ENCODE peak calls at places on chromosomes 7 and 10, in six cellular contexts. One of them, this sample, is unnamed.

GRCh38 chr7:138889982-138890381 is 91.2 kb downstream of the KIAA1549 start:
- DNase-seq in psoas muscle: no peak
- DNase-seq in GM13976: no peak
- DNase-seq in endothelial cell: no peak
- DNase-seq in fibroblast of mammary gland: no peak
- DNase-seq in dorsolateral prefrontal cortex: no peak
- DNase-seq in this sample: no peak

GRCh38 chr7:91420606-91421390 is 156.6 kb downstream of the FZD1 start:
- DNase-seq in psoas muscle: no peak
- DNase-seq in GM13976: no peak
- DNase-seq in endothelial cell: no peak
- DNase-seq in fibroblast of mammary gland: no peak
- DNase-seq in dorsolateral prefrontal cortex: no peak
- DNase-seq in this sample: no peak

GRCh38 chr10:89478085-89478738 is 57.2 kb downstream of the SLC16A12 start:
- DNase-seq in psoas muscle: no peak
- DNase-seq in GM13976: peak; percentile 35
- DNase-seq in endothelial cell: no peak
- DNase-seq in fibroblast of mammary gland: no peak
- DNase-seq in dorsolateral prefrontal cortex: no peak
- DNase-seq in this sample: no peak

GRCh38 chr10:11180228-11180627 is 162.6 kb downstream of the CELF2 start:
- DNase-seq in psoas muscle: no peak
- DNase-seq in GM13976: no peak
- DNase-seq in endothelial cell: no peak
- DNase-seq in fibroblast of mammary gland: no peak
- DNase-seq in dorsolateral prefrontal cortex: no peak
- DNase-seq in this sample: no peak

GRCh38 chr7:88009651-88010050 is 75.6 kb downstream of the ADAM22 start:
- DNase-seq in psoas muscle: no peak
- DNase-seq in GM13976: no peak
- DNase-seq in endothelial cell: no peak
- DNase-seq in fibroblast of mammary gland: no peak
- DNase-seq in dorsolateral prefrontal cortex: no peak
- DNase-seq in this sample: no peak

GRCh38 chr7:134476044-134476443 is 17.1 kb upstream of the AKR1B1 start:
- DNase-seq in psoas muscle: no peak
- DNase-seq in GM13976: no peak
- DNase-seq in endothelial cell: no peak
- DNase-seq in fibroblast of mammary gland: no peak
- DNase-seq in dorsolateral prefrontal cortex: no peak
- DNase-seq in this sample: no peak

GRCh38 chr10:69101451-69102095 is 13.7 kb downstream of the SRGN start:
- DNase-seq in psoas muscle: no peak
- DNase-seq in GM13976: no peak
- DNase-seq in endothelial cell: no peak
- DNase-seq in fibroblast of mammary gland: peak; percentile 80
- DNase-seq in dorsolateral prefrontal cortex: no peak
- DNase-seq in this sample: no peak

GRCh38 chr10:103618575-103619423 is 125.3 kb downstream of the NEURL1 start:
- DNase-seq in psoas muscle: peak; percentile 75
- DNase-seq in GM13976: no peak
- DNase-seq in endothelial cell: no peak
- DNase-seq in fibroblast of mammary gland: peak; percentile 83
- DNase-seq in dorsolateral prefrontal cortex: peak; percentile 65
- DNase-seq in this sample: no peak

GRCh38 chr7:110386914-110387313 is 704.0 kb upstream of the LRRN3 start:
- DNase-seq in psoas muscle: no peak
- DNase-seq in GM13976: no peak
- DNase-seq in endothelial cell: no peak
- DNase-seq in fibroblast of mammary gland: no peak
- DNase-seq in dorsolateral prefrontal cortex: no peak
- DNase-seq in this sample: no peak

GRCh38 chr7:5218564-5219360 is 28.7 kb downstream of the WIPI2 start:
- DNase-seq in psoas muscle: no peak
- DNase-seq in GM13976: peak; percentile 89
- DNase-seq in endothelial cell: no peak
- DNase-seq in fibroblast of mammary gland: no peak
- DNase-seq in dorsolateral prefrontal cortex: peak; percentile 28
- DNase-seq in this sample: no peak

GRCh38 chr10:7243873-7244272 is 167.0 kb downstream of the SFMBT2 start:
- DNase-seq in psoas muscle: no peak
- DNase-seq in GM13976: peak; percentile 39
- DNase-seq in endothelial cell: no peak
- DNase-seq in fibroblast of mammary gland: no peak
- DNase-seq in dorsolateral prefrontal cortex: no peak
- DNase-seq in this sample: no peak

GRCh38 chr7:38702002-38702535 is 70.9 kb upstream of the AMPH start:
- DNase-seq in psoas muscle: no peak
- DNase-seq in GM13976: no peak
- DNase-seq in endothelial cell: no peak
- DNase-seq in fibroblast of mammary gland: no peak
- DNase-seq in dorsolateral prefrontal cortex: no peak
- DNase-seq in this sample: no peak

GRCh38 chr7:50217961-50218360 is 86.6 kb upstream of the IKZF1 start:
- DNase-seq in psoas muscle: no peak
- DNase-seq in GM13976: no peak
- DNase-seq in endothelial cell: no peak
- DNase-seq in fibroblast of mammary gland: no peak
- DNase-seq in dorsolateral prefrontal cortex: no peak
- DNase-seq in this sample: no peak

GRCh38 chr7:81690251-81690650 is 79.6 kb downstream of the HGF start:
- DNase-seq in psoas muscle: no peak
- DNase-seq in GM13976: no peak
- DNase-seq in endothelial cell: no peak
- DNase-seq in fibroblast of mammary gland: peak; percentile 78
- DNase-seq in dorsolateral prefrontal cortex: no peak
- DNase-seq in this sample: no peak

GRCh38 chr7:2729893-2730716 is 42.1 kb downstream of the AMZ1 start:
- DNase-seq in psoas muscle: peak; percentile 48
- DNase-seq in GM13976: no peak
- DNase-seq in endothelial cell: no peak
- DNase-seq in fibroblast of mammary gland: no peak
- DNase-seq in dorsolateral prefrontal cortex: peak; percentile 68
- DNase-seq in this sample: no peak

GRCh38 chr10:36608866-36609265 is 516.5 kb upstream of the ANKRD30A start:
- DNase-seq in psoas muscle: no peak
- DNase-seq in GM13976: no peak
- DNase-seq in endothelial cell: no peak
- DNase-seq in fibroblast of mammary gland: no peak
- DNase-seq in dorsolateral prefrontal cortex: no peak
- DNase-seq in this sample: no peak

GRCh38 chr7:17679427-17679826 is 260.9 kb downstream of the SNX13 start:
- DNase-seq in psoas muscle: peak; percentile 25
- DNase-seq in GM13976: no peak
- DNase-seq in endothelial cell: no peak
- DNase-seq in fibroblast of mammary gland: peak; percentile 94
- DNase-seq in dorsolateral prefrontal cortex: no peak
- DNase-seq in this sample: no peak

GRCh38 chr10:1548146-1548545 is 189.2 kb downstream of the ADARB2 start:
- DNase-seq in psoas muscle: no peak
- DNase-seq in GM13976: no peak
- DNase-seq in endothelial cell: no peak
- DNase-seq in fibroblast of mammary gland: no peak
- DNase-seq in dorsolateral prefrontal cortex: peak; percentile 6
- DNase-seq in this sample: no peak

DNA sequence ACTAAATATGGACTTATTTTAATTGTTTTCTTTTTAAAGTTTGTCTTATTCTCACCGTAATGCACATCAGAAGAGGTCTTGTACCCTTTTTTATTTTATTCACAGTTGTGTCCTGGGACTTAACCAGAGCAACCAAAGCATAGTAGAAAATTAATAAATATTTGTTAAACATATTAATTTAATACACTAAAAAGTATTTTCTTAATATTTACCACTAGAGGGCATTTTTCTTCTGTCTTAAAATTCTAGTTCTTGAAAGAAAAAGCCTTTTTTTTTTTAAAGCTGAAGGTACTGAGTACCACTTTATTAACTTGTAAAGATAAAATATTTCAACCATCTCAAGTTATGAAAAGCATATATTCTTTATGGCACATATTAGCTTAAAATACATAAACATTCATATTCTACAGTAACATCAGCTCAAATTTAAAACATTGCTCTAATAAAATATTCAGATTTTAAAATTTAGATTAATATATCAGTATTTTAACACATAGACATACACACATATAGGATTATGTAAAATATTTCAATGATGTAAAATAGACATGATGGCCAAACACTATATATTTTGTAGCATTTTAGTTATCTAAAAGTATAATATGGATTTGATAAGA is 260.4 kb downstream of the SEMA3A start:
- DNase-seq in psoas muscle: no peak
- DNase-seq in GM13976: no peak
- DNase-seq in endothelial cell: no peak
- DNase-seq in fibroblast of mammary gland: peak; percentile 3
- DNase-seq in dorsolateral prefrontal cortex: no peak
- DNase-seq in this sample: no peak
- TF ChIP-seq CTCF in psoas muscle: no peak
- TF ChIP-seq CTCF in GM13976: no peak
- TF ChIP-seq CTCF in endothelial cell: peak; percentile 76
- TF ChIP-seq CTCF in fibroblast of mammary gland: peak; percentile 36
- TF ChIP-seq CTCF in dorsolateral prefrontal cortex: peak; percentile 37
- TF ChIP-seq CTCF in this sample: peak; percentile 28

DNA sequence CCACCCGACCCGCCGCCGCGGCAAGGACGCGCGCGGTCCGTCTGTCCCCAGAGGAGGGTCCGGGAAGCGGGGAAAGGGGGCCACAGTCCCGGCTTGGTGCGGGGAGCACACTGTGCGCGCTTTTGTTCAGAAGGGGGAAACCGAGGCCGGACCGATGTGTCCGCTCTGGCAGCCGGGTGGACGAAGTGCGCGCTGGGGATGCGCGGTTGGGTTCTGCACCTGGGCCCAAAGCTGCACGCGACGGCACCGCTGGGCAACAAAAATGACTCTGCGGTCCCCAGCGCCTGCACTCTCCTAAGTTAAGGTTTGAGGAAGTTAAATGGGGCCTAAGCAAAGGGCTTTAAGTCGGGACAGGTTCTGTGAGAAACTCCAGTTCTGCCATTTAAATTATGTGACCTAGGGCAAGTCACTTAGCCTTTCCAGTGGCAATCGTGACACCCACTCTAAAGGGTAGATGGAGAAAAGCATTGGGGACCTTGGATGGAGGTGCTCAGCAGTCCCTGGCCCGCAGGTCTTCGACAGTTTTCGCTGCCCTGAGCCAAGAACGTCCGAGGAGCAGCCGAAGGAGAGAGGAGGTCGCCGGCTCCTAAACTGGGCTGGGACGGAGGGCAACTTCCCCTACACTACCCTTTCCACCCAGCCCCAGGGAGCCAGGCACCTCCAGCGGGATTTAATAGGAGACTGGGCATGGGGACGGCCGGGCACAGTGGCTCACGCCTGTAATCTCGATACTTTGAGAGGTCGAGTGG is 468 bp upstream of the ACBD5 start:
- DNase-seq in psoas muscle: no peak
- DNase-seq in GM13976: no peak
- DNase-seq in endothelial cell: peak; percentile 38
- DNase-seq in fibroblast of mammary gland: peak; percentile 14
- DNase-seq in dorsolateral prefrontal cortex: peak; percentile 47
- DNase-seq in this sample: no peak
- TF ChIP-seq CTCF in psoas muscle: no peak
- TF ChIP-seq CTCF in GM13976: no peak
- TF ChIP-seq CTCF in endothelial cell: no peak
- TF ChIP-seq CTCF in fibroblast of mammary gland: no peak
- TF ChIP-seq CTCF in dorsolateral prefrontal cortex: no peak
- TF ChIP-seq CTCF in this sample: no peak

DNA sequence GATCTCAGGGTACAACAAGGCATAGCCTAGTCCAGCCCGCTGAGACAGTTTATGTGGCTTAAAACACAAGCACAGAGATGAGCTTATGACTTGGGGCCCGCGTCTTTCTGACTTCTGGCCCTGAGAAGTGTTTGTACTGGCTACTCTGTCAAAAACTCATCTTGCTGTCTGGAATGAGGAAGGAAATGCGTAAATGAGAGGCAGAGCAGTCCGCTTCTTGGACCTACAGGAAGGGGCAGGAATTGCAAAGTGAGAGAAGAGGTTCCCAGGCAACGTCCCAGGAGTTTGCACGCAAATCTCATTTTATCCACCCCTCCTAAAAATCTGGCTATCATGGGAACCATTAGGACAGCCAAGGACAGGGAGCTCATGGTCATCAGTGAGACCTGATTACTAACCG is 5.5 kb downstream of the ANXA11 start:
- DNase-seq in psoas muscle: peak; percentile 49
- DNase-seq in GM13976: no peak
- DNase-seq in endothelial cell: peak; percentile 15
- DNase-seq in fibroblast of mammary gland: peak; percentile 88
- DNase-seq in dorsolateral prefrontal cortex: no peak
- DNase-seq in this sample: no peak
- TF ChIP-seq CTCF in psoas muscle: peak; percentile 24
- TF ChIP-seq CTCF in GM13976: no peak
- TF ChIP-seq CTCF in endothelial cell: no peak
- TF ChIP-seq CTCF in fibroblast of mammary gland: peak; percentile 22
- TF ChIP-seq CTCF in dorsolateral prefrontal cortex: no peak
- TF ChIP-seq CTCF in this sample: no peak

GRCh38 chr7:36690514-36691187 is 33.6 kb downstream of the AOAH start:
- DNase-seq in psoas muscle: no peak
- DNase-seq in GM13976: no peak
- DNase-seq in endothelial cell: no peak
- DNase-seq in fibroblast of mammary gland: no peak
- DNase-seq in dorsolateral prefrontal cortex: no peak
- DNase-seq in this sample: no peak

GRCh38 chr7:36686499-36686898 is 37.8 kb downstream of the AOAH start:
- DNase-seq in psoas muscle: no peak
- DNase-seq in GM13976: no peak
- DNase-seq in endothelial cell: no peak
- DNase-seq in fibroblast of mammary gland: peak; percentile 52
- DNase-seq in dorsolateral prefrontal cortex: no peak
- DNase-seq in this sample: no peak

GRCh38 chr7:36692444-36692843 is 31.9 kb downstream of the AOAH start:
- DNase-seq in psoas muscle: no peak
- DNase-seq in GM13976: no peak
- DNase-seq in endothelial cell: no peak
- DNase-seq in fibroblast of mammary gland: no peak
- DNase-seq in dorsolateral prefrontal cortex: no peak
- DNase-seq in this sample: no peak

GRCh38 chr7:36691983-36692382 is 32.3 kb downstream of the AOAH start:
- DNase-seq in psoas muscle: no peak
- DNase-seq in GM13976: no peak
- DNase-seq in endothelial cell: no peak
- DNase-seq in fibroblast of mammary gland: no peak
- DNase-seq in dorsolateral prefrontal cortex: no peak
- DNase-seq in this sample: no peak
- TF ChIP-seq CTCF in psoas muscle: no peak
- TF ChIP-seq CTCF in GM13976: no peak
- TF ChIP-seq CTCF in endothelial cell: no peak
- TF ChIP-seq CTCF in fibroblast of mammary gland: no peak
- TF ChIP-seq CTCF in dorsolateral prefrontal cortex: no peak
- TF ChIP-seq CTCF in this sample: no peak

This sample was measured in D721Med.